ENCODE peak calls at places on chromosomes 12 and 14, in nine cellular contexts. One of them, this sample, is unnamed.

GRCh38 chr14:61512026-61512425 is 183.3 kb upstream of the HIF1A start:
- DNase-seq in AG04450: no peak
- DNase-seq in BE2C: no peak
- DNase-seq in CD8-positive, alpha-beta T cell: no peak
- DNase-seq in heart left ventricle: no peak
- DNase-seq in upper lobe of right lung: no peak
- DNase-seq in cardiac fibroblast: peak; percentile 58
- DNase-seq in astrocyte: no peak
- DNase-seq in Calu3: no peak
- DNase-seq in this sample: no peak

GRCh38 chr14:95313707-95314106 is 6.0 kb downstream of the CLMN start:
- DNase-seq in AG04450: no peak
- DNase-seq in BE2C: no peak
- DNase-seq in CD8-positive, alpha-beta T cell: no peak
- DNase-seq in heart left ventricle: peak; percentile 66
- DNase-seq in upper lobe of right lung: peak; percentile 83
- DNase-seq in cardiac fibroblast: peak; percentile 91
- DNase-seq in astrocyte: no peak
- DNase-seq in Calu3: peak; percentile 56
- DNase-seq in this sample: peak; percentile 27

GRCh38 chr12:51871126-51871525 is 16.8 kb upstream of the ANKRD33 start:
- DNase-seq in AG04450: no peak
- DNase-seq in BE2C: no peak
- DNase-seq in CD8-positive, alpha-beta T cell: no peak
- DNase-seq in heart left ventricle: peak; percentile 79
- DNase-seq in upper lobe of right lung: peak; percentile 77
- DNase-seq in cardiac fibroblast: no peak
- DNase-seq in astrocyte: no peak
- DNase-seq in Calu3: no peak
- DNase-seq in this sample: no peak

GRCh38 chr12:60529723-60530122 is 933.9 kb downstream of the SLC16A7 start:
- DNase-seq in AG04450: no peak
- DNase-seq in BE2C: no peak
- DNase-seq in CD8-positive, alpha-beta T cell: no peak
- DNase-seq in heart left ventricle: no peak
- DNase-seq in upper lobe of right lung: no peak
- DNase-seq in cardiac fibroblast: no peak
- DNase-seq in astrocyte: no peak
- DNase-seq in Calu3: no peak
- DNase-seq in this sample: no peak

GRCh38 chr14:26765768-26766550 is 168.1 kb upstream of the NOVA1 start:
- DNase-seq in AG04450: no peak
- DNase-seq in BE2C: no peak
- DNase-seq in CD8-positive, alpha-beta T cell: no peak
- DNase-seq in heart left ventricle: peak; percentile 62
- DNase-seq in upper lobe of right lung: no peak
- DNase-seq in cardiac fibroblast: peak; percentile 94
- DNase-seq in astrocyte: peak; percentile 93
- DNase-seq in Calu3: no peak
- DNase-seq in this sample: no peak

GRCh38 chr12:115042341-115042740 is 358.4 kb upstream of the TBX3 start:
- DNase-seq in AG04450: no peak
- DNase-seq in BE2C: no peak
- DNase-seq in CD8-positive, alpha-beta T cell: no peak
- DNase-seq in heart left ventricle: no peak
- DNase-seq in upper lobe of right lung: no peak
- DNase-seq in cardiac fibroblast: peak; percentile 9
- DNase-seq in astrocyte: no peak
- DNase-seq in Calu3: no peak
- DNase-seq in this sample: no peak

GRCh38 chr12:81167694-81168093 is 89.8 kb downstream of the ACSS3 start:
- DNase-seq in AG04450: no peak
- DNase-seq in BE2C: no peak
- DNase-seq in CD8-positive, alpha-beta T cell: no peak
- DNase-seq in heart left ventricle: no peak
- DNase-seq in upper lobe of right lung: no peak
- DNase-seq in cardiac fibroblast: peak; percentile 39
- DNase-seq in astrocyte: peak; percentile 49
- DNase-seq in Calu3: no peak
- DNase-seq in this sample: no peak

GRCh38 chr14:106843951-106844483 is 1317.6 kb downstream of the TMEM121 start:
- DNase-seq in AG04450: no peak
- DNase-seq in BE2C: no peak
- DNase-seq in CD8-positive, alpha-beta T cell: peak; percentile 55
- DNase-seq in heart left ventricle: peak; percentile 38
- DNase-seq in upper lobe of right lung: peak; percentile 70
- DNase-seq in cardiac fibroblast: peak; percentile 40
- DNase-seq in astrocyte: no peak
- DNase-seq in Calu3: peak; percentile 78
- DNase-seq in this sample: no peak

GRCh38 chr12:53735-54095 is 12.9 kb upstream of the IQSEC3 start:
- DNase-seq in AG04450: no peak
- DNase-seq in BE2C: no peak
- DNase-seq in CD8-positive, alpha-beta T cell: no peak
- DNase-seq in heart left ventricle: no peak
- DNase-seq in upper lobe of right lung: no peak
- DNase-seq in cardiac fibroblast: no peak
- DNase-seq in astrocyte: no peak
- DNase-seq in Calu3: no peak
- DNase-seq in this sample: no peak

GRCh38 chr12:70190252-70191010 is 52.8 kb upstream of the CNOT2 start:
- DNase-seq in AG04450: no peak
- DNase-seq in BE2C: no peak
- DNase-seq in CD8-positive, alpha-beta T cell: no peak
- DNase-seq in heart left ventricle: no peak
- DNase-seq in upper lobe of right lung: no peak
- DNase-seq in cardiac fibroblast: peak; percentile 56
- DNase-seq in astrocyte: peak; percentile 22
- DNase-seq in Calu3: no peak
- DNase-seq in this sample: peak; percentile 6

GRCh38 chr12:89574736-89575208 is 48.9 kb upstream of the POC1B start:
- DNase-seq in AG04450: peak; percentile 63
- DNase-seq in BE2C: no peak
- DNase-seq in CD8-positive, alpha-beta T cell: no peak
- DNase-seq in heart left ventricle: peak; percentile 23
- DNase-seq in upper lobe of right lung: no peak
- DNase-seq in cardiac fibroblast: peak; percentile 67
- DNase-seq in astrocyte: peak; percentile 84
- DNase-seq in Calu3: no peak
- DNase-seq in this sample: peak; percentile 59

GRCh38 chr12:115659422-115659821 is 618.1 kb downstream of the MED13L start:
- DNase-seq in AG04450: no peak
- DNase-seq in BE2C: no peak
- DNase-seq in CD8-positive, alpha-beta T cell: no peak
- DNase-seq in heart left ventricle: no peak
- DNase-seq in upper lobe of right lung: no peak
- DNase-seq in cardiac fibroblast: no peak
- DNase-seq in astrocyte: no peak
- DNase-seq in Calu3: no peak
- DNase-seq in this sample: no peak

GRCh38 chr12:121812320-121812871 is 8.6 kb downstream of the SETD1B start:
- DNase-seq in AG04450: no peak
- DNase-seq in BE2C: peak; percentile 61
- DNase-seq in CD8-positive, alpha-beta T cell: no peak
- DNase-seq in heart left ventricle: peak; percentile 85
- DNase-seq in upper lobe of right lung: peak; percentile 90
- DNase-seq in cardiac fibroblast: peak; percentile 70
- DNase-seq in astrocyte: peak; percentile 49
- DNase-seq in Calu3: peak; percentile 86
- DNase-seq in this sample: peak; percentile 59

GRCh38 chr12:49489720-49490119 is 49.1 kb upstream of the KCNH3 start:
- DNase-seq in AG04450: peak; percentile 67
- DNase-seq in BE2C: no peak
- DNase-seq in CD8-positive, alpha-beta T cell: no peak
- DNase-seq in heart left ventricle: no peak
- DNase-seq in upper lobe of right lung: no peak
- DNase-seq in cardiac fibroblast: peak; percentile 94
- DNase-seq in astrocyte: peak; percentile 98
- DNase-seq in Calu3: no peak
- DNase-seq in this sample: peak; percentile 90

DNA sequence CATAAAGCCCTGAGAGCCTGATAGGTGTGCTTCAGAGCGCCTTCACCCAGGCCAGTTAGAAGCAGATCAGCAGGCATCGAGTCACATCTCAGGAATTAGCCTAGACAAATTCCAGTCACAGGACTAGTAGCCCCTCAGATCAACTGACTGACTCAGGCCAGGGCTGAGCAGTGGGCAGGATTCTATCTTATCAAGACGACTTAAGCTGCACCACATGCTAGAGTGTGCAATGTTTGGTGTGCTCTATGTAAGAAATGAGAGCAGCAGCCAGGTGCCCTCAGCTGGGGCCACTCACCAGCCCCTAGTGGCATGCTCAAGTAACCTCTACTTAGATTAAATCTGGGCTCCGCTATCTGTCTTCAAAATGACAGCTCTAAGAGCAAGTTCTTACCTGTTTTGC is 19.7 kb upstream of the NGB start:
- DNase-seq in AG04450: peak; percentile 10
- DNase-seq in BE2C: no peak
- DNase-seq in CD8-positive, alpha-beta T cell: no peak
- DNase-seq in heart left ventricle: no peak
- DNase-seq in upper lobe of right lung: no peak
- DNase-seq in cardiac fibroblast: no peak
- DNase-seq in astrocyte: peak; percentile 36
- DNase-seq in Calu3: no peak
- DNase-seq in this sample: peak; percentile 63
- TF ChIP-seq CTCF in AG04450: no peak
- TF ChIP-seq CTCF in BE2C: peak; percentile 19
- TF ChIP-seq CTCF in CD8-positive, alpha-beta T cell: no peak
- TF ChIP-seq CTCF in heart left ventricle: no peak
- TF ChIP-seq CTCF in upper lobe of right lung: no peak
- TF ChIP-seq CTCF in cardiac fibroblast: no peak
- TF ChIP-seq CTCF in astrocyte: peak; percentile 7
- TF ChIP-seq CTCF in Calu3: no peak
- TF ChIP-seq CTCF in this sample: peak; percentile 49

GRCh38 chr12:124750787-124751471 is 112.7 kb downstream of the SCARB1 start:
- DNase-seq in AG04450: no peak
- DNase-seq in BE2C: peak; percentile 65
- DNase-seq in CD8-positive, alpha-beta T cell: no peak
- DNase-seq in heart left ventricle: no peak
- DNase-seq in upper lobe of right lung: no peak
- DNase-seq in cardiac fibroblast: no peak
- DNase-seq in astrocyte: no peak
- DNase-seq in Calu3: peak; percentile 55
- DNase-seq in this sample: no peak
- TF ChIP-seq CTCF in AG04450: peak; percentile 8
- TF ChIP-seq CTCF in BE2C: peak; percentile 48
- TF ChIP-seq CTCF in CD8-positive, alpha-beta T cell: no peak
- TF ChIP-seq CTCF in heart left ventricle: no peak
- TF ChIP-seq CTCF in upper lobe of right lung: no peak
- TF ChIP-seq CTCF in cardiac fibroblast: no peak
- TF ChIP-seq CTCF in astrocyte: no peak
- TF ChIP-seq CTCF in Calu3: peak; percentile 34
- TF ChIP-seq CTCF in this sample: peak; percentile 33

DNA sequence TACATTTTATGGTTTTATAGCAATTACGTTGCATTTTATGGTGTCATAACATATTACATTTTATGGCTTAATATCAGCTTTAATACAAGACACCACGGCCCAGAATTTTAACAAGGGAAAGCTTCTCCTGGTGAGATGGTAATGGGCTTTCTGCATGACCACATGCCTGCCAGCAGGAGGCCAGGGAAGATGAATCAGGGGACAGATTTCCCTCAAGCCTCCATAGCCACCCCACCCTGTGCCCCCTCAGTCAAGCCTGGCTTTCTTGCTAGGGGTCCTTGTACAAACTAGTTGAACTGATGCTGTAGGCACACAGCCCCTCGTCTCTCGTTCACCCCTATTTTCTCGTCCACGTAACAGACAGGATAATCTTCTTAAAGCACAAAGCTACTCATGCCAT is 56.6 kb downstream of the HSPB8 start:
- DNase-seq in AG04450: no peak
- DNase-seq in BE2C: peak; percentile 24
- DNase-seq in CD8-positive, alpha-beta T cell: no peak
- DNase-seq in heart left ventricle: no peak
- DNase-seq in upper lobe of right lung: no peak
- DNase-seq in cardiac fibroblast: no peak
- DNase-seq in astrocyte: no peak
- DNase-seq in Calu3: peak; percentile 7
- DNase-seq in this sample: no peak
- TF ChIP-seq CTCF in AG04450: peak; percentile 34
- TF ChIP-seq CTCF in BE2C: peak; percentile 68
- TF ChIP-seq CTCF in CD8-positive, alpha-beta T cell: no peak
- TF ChIP-seq CTCF in heart left ventricle: no peak
- TF ChIP-seq CTCF in upper lobe of right lung: peak; percentile 17
- TF ChIP-seq CTCF in cardiac fibroblast: peak; percentile 5
- TF ChIP-seq CTCF in astrocyte: no peak
- TF ChIP-seq CTCF in Calu3: no peak
- TF ChIP-seq CTCF in this sample: peak; percentile 34

GRCh38 chr12:120468846-120469449 is 600 bp downstream of the SRSF9 start:
- DNase-seq in AG04450: no peak
- DNase-seq in BE2C: peak; percentile 61
- DNase-seq in CD8-positive, alpha-beta T cell: no peak
- DNase-seq in heart left ventricle: peak; percentile 44
- DNase-seq in upper lobe of right lung: peak; percentile 74
- DNase-seq in cardiac fibroblast: peak; percentile 15
- DNase-seq in astrocyte: no peak
- DNase-seq in Calu3: peak; percentile 33
- DNase-seq in this sample: peak; percentile 16
- TF ChIP-seq CTCF in AG04450: peak; percentile 7
- TF ChIP-seq CTCF in BE2C: no peak
- TF ChIP-seq CTCF in CD8-positive, alpha-beta T cell: no peak
- TF ChIP-seq CTCF in heart left ventricle: no peak
- TF ChIP-seq CTCF in upper lobe of right lung: no peak
- TF ChIP-seq CTCF in cardiac fibroblast: no peak
- TF ChIP-seq CTCF in astrocyte: no peak
- TF ChIP-seq CTCF in Calu3: no peak
- TF ChIP-seq CTCF in this sample: no peak

GRCh38 chr12:19181666-19182426 is 52.3 kb downstream of the PLEKHA5 start:
- DNase-seq in AG04450: no peak
- DNase-seq in BE2C: no peak
- DNase-seq in CD8-positive, alpha-beta T cell: no peak
- DNase-seq in heart left ventricle: no peak
- DNase-seq in upper lobe of right lung: no peak
- DNase-seq in cardiac fibroblast: peak; percentile 41
- DNase-seq in astrocyte: no peak
- DNase-seq in Calu3: no peak
- DNase-seq in this sample: no peak
- TF ChIP-seq CTCF in AG04450: peak; percentile 27
- TF ChIP-seq CTCF in BE2C: no peak
- TF ChIP-seq CTCF in CD8-positive, alpha-beta T cell: no peak
- TF ChIP-seq CTCF in heart left ventricle: no peak
- TF ChIP-seq CTCF in upper lobe of right lung: no peak
- TF ChIP-seq CTCF in cardiac fibroblast: no peak
- TF ChIP-seq CTCF in astrocyte: peak; percentile 10
- TF ChIP-seq CTCF in Calu3: no peak
- TF ChIP-seq CTCF in this sample: peak; percentile 72

DNA sequence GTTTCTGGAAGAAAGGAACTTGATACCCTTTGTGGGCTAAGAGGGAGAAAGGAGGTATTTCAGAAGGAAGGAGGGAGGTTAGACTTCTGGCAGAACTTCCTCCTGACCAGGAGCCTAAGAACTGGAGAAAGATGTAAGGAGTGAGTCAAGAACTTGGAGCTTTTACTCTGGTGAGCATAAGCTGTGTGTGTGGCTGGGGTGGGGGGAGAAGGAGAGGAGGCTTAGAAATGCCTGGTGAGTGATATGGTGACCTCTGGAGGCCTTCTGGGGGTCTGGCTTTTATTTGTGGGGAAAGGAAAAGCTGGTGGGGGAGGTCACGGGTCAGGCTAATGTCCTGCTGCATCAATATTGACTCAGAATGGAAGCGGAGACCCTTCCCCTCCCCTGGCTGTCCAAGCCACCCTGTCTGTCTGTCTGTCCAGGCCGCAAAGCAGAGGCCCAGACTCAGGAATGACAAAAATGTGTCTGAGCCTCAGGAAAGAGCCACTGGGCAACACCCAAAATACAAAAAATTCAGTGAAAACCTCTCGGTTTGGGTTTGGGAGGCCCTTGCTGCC is 4.8 kb downstream of the LRP1 start:
- DNase-seq in AG04450: no peak
- DNase-seq in BE2C: no peak
- DNase-seq in CD8-positive, alpha-beta T cell: no peak
- DNase-seq in heart left ventricle: no peak
- DNase-seq in upper lobe of right lung: no peak
- DNase-seq in cardiac fibroblast: peak; percentile 84
- DNase-seq in astrocyte: peak; percentile 61
- DNase-seq in Calu3: no peak
- DNase-seq in this sample: peak; percentile 68
- TF ChIP-seq CTCF in AG04450: no peak
- TF ChIP-seq CTCF in BE2C: no peak
- TF ChIP-seq CTCF in CD8-positive, alpha-beta T cell: no peak
- TF ChIP-seq CTCF in heart left ventricle: no peak
- TF ChIP-seq CTCF in upper lobe of right lung: no peak
- TF ChIP-seq CTCF in cardiac fibroblast: no peak
- TF ChIP-seq CTCF in astrocyte: no peak
- TF ChIP-seq CTCF in Calu3: no peak
- TF ChIP-seq CTCF in this sample: no peak